ENCODE peak calls at places on chromosomes 1 and 21, in five cellular contexts. L is stimulated activated CD4-positive, alpha-beta T cell treated with anti-CD3 and anti-CD28 coated beads, TNF-alpha, amount 100 ng/mL, for 24 hours; Y is GM10248; K is GM04504; S is Right ventricle myocardium superior. P is an unnamed sample.

GRCh38 chr1:29260531-29260930 is 24.2 kb downstream of the PTPRU start:
- DNase-seq in Y (no peak), K (no peak), S (no peak), L (no peak), P (no peak)

GRCh38 chr1:169782596-169782995 is 12.1 kb downstream of the METTL18 start:
- DNase-seq in L (no peak), K (no peak), Y (no peak), S (no peak), P (no peak)

GRCh38 chr21:34187935-34188334 is 114.6 kb downstream of the MRPS6 start:
- DNase-seq in K (peak), Y (no peak), S (peak), L (no peak), P (no peak)

GRCh38 chr21:29506947-29507346 is 208.2 kb downstream of the BACH1 start:
- DNase-seq in Y (no peak), L (no peak), K (no peak), S (no peak), P (no peak)

GRCh38 chr1:151494741-151495281 is 16.4 kb upstream of the CGN start:
- DNase-seq in K (peak), L (no peak), Y (peak), S (no peak), P (no peak)

GRCh38 chr1:109769335-109770078 is 5.8 kb upstream of the EPS8L3 start:
- DNase-seq in S (peak), L (no peak), Y (no peak), K (peak), P (no peak)

GRCh38 chr1:84611796-84612195 is 37.6 kb upstream of the CTBS start:
- DNase-seq in L (no peak), S (no peak), K (no peak), Y (no peak), P (no peak)

GRCh38 chr21:14879458-14879857 is 185.3 kb downstream of the NRIP1 start:
- DNase-seq in Y (no peak), L (no peak), K (no peak), S (no peak), P (no peak)

GRCh38 chr1:28913786-28914227 is 562 bp upstream of the EPB41 start:
- DNase-seq in S (no peak), Y (no peak), L (no peak), K (no peak), P (no peak)

GRCh38 chr1:19798486-19799232 is 1.1 kb downstream of the TMCO4 start:
- DNase-seq in Y (no peak), L (no peak), K (no peak), S (no peak), P (no peak)

GRCh38 chr1:153678519-153679336 is at the start of gene NPR1:
- DNase-seq in L (peak), Y (no peak), S (peak), K (no peak), P (no peak)

GRCh38 chr1:181855380-181855779 is 206.1 kb downstream of the ZNF648 start:
- DNase-seq in Y (no peak), K (no peak), L (no peak), S (no peak), P (no peak)

GRCh38 chr1:25795955-25796806 is 3.8 kb upstream of the SELENON start:
- DNase-seq in L (peak), K (no peak), Y (no peak), S (no peak), P (no peak)

GRCh38 chr1:32859915-32860314 is 10.8 kb downstream of the FNDC5 start:
- DNase-seq in K (no peak), L (no peak), Y (no peak), S (no peak), P (no peak)

GRCh38 chr21:37074546-37074945 is 1.5 kb downstream of the TTC3 start:
- DNase-seq in L (no peak), Y (no peak), K (no peak), S (no peak), P (no peak)

GRCh38 chr21:45596704-45597318 is 46.7 kb upstream of the PCBP3 start:
- DNase-seq in Y (peak), S (peak), K (no peak), L (peak), P (no peak)

GRCh38 chr1:35369922-35370671 is 101.6 kb downstream of the ZMYM4 start:
- DNase-seq in Y (peak), K (peak), S (peak), L (no peak), P (no peak)

P was measured in activated gamma-delta T cell.